ENCODE peak calls at places on chromosomes 12 and 14, in eight cellular contexts. D, U, A, V, S, B, C and E are unnamed samples.

GRCh38 chr14:103628684-103629502 is at the start of gene KLC1:
- DNase-seq in D (peak), U (peak), A (peak), V (peak), S (peak), B (peak), C (peak), E (peak)

GRCh38 chr12:42504049-42504448 is 85.5 kb downstream of the PRICKLE1 start:
- DNase-seq in D (no peak), U (no peak), A (no peak), V (no peak), S (no peak), B (no peak), C (no peak), E (no peak)

GRCh38 chr12:100845095-100845494 is 50.5 kb downstream of the ANO4 start:
- DNase-seq in D (no peak), U (no peak), A (no peak), V (no peak), S (no peak), B (no peak), C (no peak), E (no peak)

GRCh38 chr14:55913324-55914035 is 204.7 kb upstream of the PELI2 start:
- DNase-seq in D (peak), U (no peak), A (no peak), V (no peak), S (peak), B (no peak), C (no peak), E (peak)

GRCh38 chr12:45336762-45337596 is 121.1 kb downstream of the ANO6 start:
- DNase-seq in D (no peak), U (no peak), A (no peak), V (peak), S (no peak), B (no peak), C (no peak), E (no peak)

GRCh38 chr14:37091651-37092050 is 80.8 kb downstream of the SLC25A21 start:
- DNase-seq in D (no peak), U (no peak), A (no peak), V (no peak), S (no peak), B (no peak), C (no peak), E (no peak)

GRCh38 chr12:43835264-43835655 is 621 bp upstream of the TMEM117 start:
- DNase-seq in D (no peak), U (no peak), A (no peak), V (no peak), S (no peak), B (no peak), C (no peak), E (no peak)

GRCh38 chr12:6554168-6554989 is 1.5 kb downstream of the IFFO1 start:
- DNase-seq in D (peak), U (peak), A (no peak), V (peak), S (peak), B (peak), C (peak), E (peak)

GRCh38 chr14:61537567-61538463 is 157.5 kb upstream of the HIF1A start:
- DNase-seq in D (no peak), U (peak), A (no peak), V (peak), S (no peak), B (no peak), C (no peak), E (no peak)

GRCh38 chr12:122873540-122873939 is 22.4 kb downstream of the VPS37B start:
- DNase-seq in D (no peak), U (peak), A (no peak), V (no peak), S (no peak), B (no peak), C (no peak), E (no peak)

GRCh38 chr12:107884769-107885694 is 110.5 kb downstream of the ASCL4 start:
- DNase-seq in D (peak), U (peak), A (no peak), V (peak), S (no peak), B (peak), C (peak), E (no peak)